ENCODE peak calls at places on chromosome 7, in seven cellular contexts. One of them, this sample, is unnamed.

GRCh38 chr7:51606601-51607154 is 290.1 kb upstream of the COBL start:
- DNase-seq in ovary: no peak
- DNase-seq in adrenal gland: no peak
- DNase-seq in prostate gland: peak; percentile 32
- DNase-seq in neuronal stem cell: no peak
- DNase-seq in substantia nigra: no peak
- DNase-seq in esophagus squamous epithelium: no peak
- DNase-seq in this sample: no peak

GRCh38 chr7:20417675-20418382 is 87.1 kb downstream of the ITGB8 start:
- DNase-seq in ovary: no peak
- DNase-seq in adrenal gland: no peak
- DNase-seq in prostate gland: no peak
- DNase-seq in esophagus squamous epithelium: no peak
- DNase-seq in substantia nigra: no peak
- DNase-seq in neuronal stem cell: no peak
- DNase-seq in this sample: no peak

GRCh38 chr7:24227603-24228359 is 56.2 kb upstream of the NPY start:
- DNase-seq in substantia nigra: no peak
- DNase-seq in ovary: no peak
- DNase-seq in prostate gland: no peak
- DNase-seq in adrenal gland: no peak
- DNase-seq in neuronal stem cell: no peak
- DNase-seq in esophagus squamous epithelium: no peak
- DNase-seq in this sample: no peak

GRCh38 chr7:45573636-45574470 is at the start of gene ADCY1:
- DNase-seq in substantia nigra: no peak
- DNase-seq in esophagus squamous epithelium: no peak
- DNase-seq in prostate gland: no peak
- DNase-seq in adrenal gland: no peak
- DNase-seq in neuronal stem cell: peak; percentile 54
- DNase-seq in ovary: no peak
- DNase-seq in this sample: no peak

GRCh38 chr7:39667354-39667923 is 44.1 kb downstream of the RALA start:
- DNase-seq in esophagus squamous epithelium: no peak
- DNase-seq in substantia nigra: no peak
- DNase-seq in prostate gland: no peak
- DNase-seq in neuronal stem cell: no peak
- DNase-seq in adrenal gland: no peak
- DNase-seq in ovary: no peak
- DNase-seq in this sample: no peak

GRCh38 chr7:72211175-72211574 is 201.0 kb downstream of the CALN1 start:
- DNase-seq in esophagus squamous epithelium: no peak
- DNase-seq in ovary: no peak
- DNase-seq in substantia nigra: no peak
- DNase-seq in neuronal stem cell: no peak
- DNase-seq in prostate gland: no peak
- DNase-seq in adrenal gland: no peak
- DNase-seq in this sample: no peak

GRCh38 chr7:90749262-90749661 is 153.1 kb downstream of the CDK14 start:
- DNase-seq in neuronal stem cell: no peak
- DNase-seq in substantia nigra: no peak
- DNase-seq in adrenal gland: no peak
- DNase-seq in ovary: no peak
- DNase-seq in esophagus squamous epithelium: no peak
- DNase-seq in prostate gland: no peak
- DNase-seq in this sample: no peak

GRCh38 chr7:156639426-156640256 is 933 bp upstream of the RNF32 start:
- DNase-seq in ovary: no peak
- DNase-seq in esophagus squamous epithelium: no peak
- DNase-seq in substantia nigra: no peak
- DNase-seq in prostate gland: no peak
- DNase-seq in adrenal gland: no peak
- DNase-seq in neuronal stem cell: no peak
- DNase-seq in this sample: no peak

GRCh38 chr7:101731502-101732084 is 85.8 kb upstream of the CUX1 start:
- DNase-seq in esophagus squamous epithelium: no peak
- DNase-seq in adrenal gland: no peak
- DNase-seq in ovary: no peak
- DNase-seq in substantia nigra: no peak
- DNase-seq in prostate gland: no peak
- DNase-seq in neuronal stem cell: no peak
- DNase-seq in this sample: no peak

GRCh38 chr7:158614695-158615094 is 27.1 kb upstream of the PTPRN2 start:
- DNase-seq in adrenal gland: no peak
- DNase-seq in substantia nigra: no peak
- DNase-seq in esophagus squamous epithelium: no peak
- DNase-seq in prostate gland: no peak
- DNase-seq in ovary: no peak
- DNase-seq in neuronal stem cell: no peak
- DNase-seq in this sample: no peak

GRCh38 chr7:26853788-26854393 is 10.5 kb downstream of the SKAP2 start:
- DNase-seq in substantia nigra: no peak
- DNase-seq in neuronal stem cell: no peak
- DNase-seq in esophagus squamous epithelium: no peak
- DNase-seq in ovary: no peak
- DNase-seq in adrenal gland: no peak
- DNase-seq in prostate gland: no peak
- DNase-seq in this sample: no peak

GRCh38 chr7:18583305-18583704 is 87.8 kb downstream of the HDAC9 start:
- DNase-seq in ovary: no peak
- DNase-seq in esophagus squamous epithelium: no peak
- DNase-seq in substantia nigra: no peak
- DNase-seq in prostate gland: no peak
- DNase-seq in neuronal stem cell: no peak
- DNase-seq in adrenal gland: no peak
- DNase-seq in this sample: no peak

GRCh38 chr7:93921607-93922446 is at the start of gene GNG11:
- DNase-seq in substantia nigra: peak; percentile 11
- DNase-seq in neuronal stem cell: peak; percentile 49
- DNase-seq in ovary: peak; percentile 88
- DNase-seq in prostate gland: peak; percentile 55
- DNase-seq in esophagus squamous epithelium: peak; percentile 17
- DNase-seq in adrenal gland: peak; percentile 80
- DNase-seq in this sample: peak; percentile 5

DNA sequence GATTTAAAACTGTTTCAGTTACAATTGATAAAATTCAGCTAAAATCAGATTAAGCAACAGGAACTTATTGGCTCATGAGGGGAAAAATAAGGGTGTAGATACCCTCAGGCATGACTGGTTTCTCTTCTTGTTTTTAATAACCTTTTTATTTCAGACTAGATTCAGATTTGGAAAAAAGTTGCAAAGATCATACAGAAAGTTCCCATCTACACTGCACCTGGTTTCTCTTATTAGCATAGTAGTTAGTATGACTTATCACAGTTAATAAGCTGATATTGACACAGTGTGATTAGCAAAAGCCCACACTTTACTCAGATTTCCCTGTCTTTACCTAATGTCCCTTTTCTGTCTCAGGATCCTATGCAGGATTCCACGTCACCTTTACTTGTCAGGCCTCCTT is 53.3 kb downstream of the HTR5A start:
- DNase-seq in ovary: no peak
- DNase-seq in prostate gland: no peak
- DNase-seq in neuronal stem cell: no peak
- DNase-seq in substantia nigra: no peak
- DNase-seq in esophagus squamous epithelium: no peak
- DNase-seq in adrenal gland: no peak
- DNase-seq in this sample: no peak
- H3K27ac ChIP-seq in ovary: no peak overlapping the region
- H3K27ac ChIP-seq in prostate gland: no peak overlapping the region
- H3K27ac ChIP-seq in neuronal stem cell: no peak overlapping the region
- H3K27ac ChIP-seq in substantia nigra: no peak overlapping the region
- H3K27ac ChIP-seq in esophagus squamous epithelium: no peak overlapping the region
- H3K27ac ChIP-seq in adrenal gland: no peak overlapping the region
- H3K27ac ChIP-seq in this sample: no peak overlapping the region

DNA sequence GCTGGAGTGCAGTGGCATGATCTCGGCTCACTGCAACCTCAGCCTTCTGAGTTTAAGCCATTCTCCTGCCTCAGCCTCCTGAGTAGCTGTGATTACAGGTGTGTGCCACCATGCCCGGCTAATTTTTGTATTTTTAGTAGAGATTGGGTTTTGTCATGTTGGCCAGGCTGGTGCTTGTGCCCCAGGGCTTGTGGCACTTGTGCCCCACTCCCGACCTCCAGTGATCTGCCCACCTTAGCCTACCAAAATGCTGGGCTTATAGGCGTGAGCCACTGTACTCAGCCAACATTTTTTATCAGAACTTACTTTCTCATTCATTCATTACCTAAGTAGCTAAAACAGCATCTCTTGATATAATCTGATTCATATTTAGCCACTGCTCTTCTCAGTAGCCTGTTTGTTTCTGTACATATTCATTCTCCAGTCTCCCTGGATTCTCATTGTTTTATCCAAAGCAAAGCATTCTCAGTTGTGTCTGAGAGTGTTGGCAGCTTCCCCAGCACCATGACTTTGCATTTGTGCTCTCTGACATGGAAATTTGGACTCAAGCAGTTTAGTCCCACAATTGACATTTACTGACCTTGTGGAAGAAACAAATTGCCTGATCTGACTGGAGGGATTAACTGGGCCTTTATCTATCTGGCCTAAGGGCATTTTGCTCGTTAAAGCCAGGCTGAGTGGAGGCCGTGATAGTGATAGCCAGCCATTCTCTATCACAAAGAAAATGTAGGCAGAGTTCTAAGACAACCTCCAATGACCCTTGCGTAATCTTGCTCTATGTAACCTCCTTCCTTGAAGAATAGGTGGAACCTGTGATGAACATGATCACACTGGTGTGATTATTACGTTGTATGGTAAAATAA is 44.9 kb downstream of the AKR1B15 start:
- DNase-seq in ovary: peak; percentile 68
- DNase-seq in prostate gland: peak; percentile 24
- DNase-seq in neuronal stem cell: no peak
- DNase-seq in adrenal gland: peak; percentile 94
- DNase-seq in substantia nigra: peak; percentile 77
- DNase-seq in esophagus squamous epithelium: no peak
- DNase-seq in this sample: no peak
- H3K27ac ChIP-seq in ovary: peak overlapping the region; percentile 52
- H3K27ac ChIP-seq in prostate gland: peak overlapping the region; percentile 45
- H3K27ac ChIP-seq in neuronal stem cell: no peak overlapping the region
- H3K27ac ChIP-seq in adrenal gland: peak overlapping the region; percentile 94
- H3K27ac ChIP-seq in substantia nigra: peak overlapping the region; percentile 93
- H3K27ac ChIP-seq in esophagus squamous epithelium: peak overlapping the region; percentile 81
- H3K27ac ChIP-seq in this sample: no peak overlapping the region

DNA sequence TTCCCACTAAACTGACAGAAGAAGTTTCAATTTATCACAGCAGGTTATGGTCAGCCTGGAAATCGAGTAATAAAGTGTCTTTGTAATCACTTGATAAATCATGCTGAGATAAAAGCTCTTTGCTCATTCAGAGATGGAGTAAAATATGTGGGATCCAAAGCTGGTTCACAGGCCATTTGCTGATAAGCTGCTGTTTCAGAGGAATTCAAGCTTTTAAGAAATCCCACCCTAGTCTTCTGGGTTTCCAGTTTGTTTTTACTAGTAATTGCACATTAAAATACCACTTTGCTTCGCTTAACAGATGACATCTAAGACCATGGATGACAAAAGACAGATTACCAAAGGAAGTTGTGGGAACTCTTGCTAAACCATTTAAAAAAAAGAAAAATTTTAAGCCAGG is 37.4 kb upstream of the CDK6 start:
- DNase-seq in adrenal gland: no peak
- DNase-seq in substantia nigra: no peak
- DNase-seq in prostate gland: no peak
- DNase-seq in esophagus squamous epithelium: no peak
- DNase-seq in neuronal stem cell: no peak
- DNase-seq in ovary: no peak
- DNase-seq in this sample: no peak
- H3K27ac ChIP-seq in adrenal gland: no peak overlapping the region
- H3K27ac ChIP-seq in substantia nigra: no peak overlapping the region
- H3K27ac ChIP-seq in prostate gland: no peak overlapping the region
- H3K27ac ChIP-seq in esophagus squamous epithelium: no peak overlapping the region
- H3K27ac ChIP-seq in neuronal stem cell: no peak overlapping the region
- H3K27ac ChIP-seq in ovary: no peak overlapping the region
- H3K27ac ChIP-seq in this sample: no peak overlapping the region

GRCh38 chr7:620052-620451 is 100.4 kb upstream of the PDGFA start:
- DNase-seq in esophagus squamous epithelium: no peak
- DNase-seq in adrenal gland: no peak
- DNase-seq in prostate gland: no peak
- DNase-seq in substantia nigra: no peak
- DNase-seq in neuronal stem cell: no peak
- DNase-seq in ovary: no peak
- DNase-seq in this sample: no peak
- H3K27ac ChIP-seq in esophagus squamous epithelium: no peak overlapping the region
- H3K27ac ChIP-seq in adrenal gland: no peak overlapping the region
- H3K27ac ChIP-seq in prostate gland: peak overlapping the region; percentile 58
- H3K27ac ChIP-seq in substantia nigra: no peak overlapping the region
- H3K27ac ChIP-seq in neuronal stem cell: no peak overlapping the region
- H3K27ac ChIP-seq in ovary: no peak overlapping the region
- H3K27ac ChIP-seq in this sample: no peak overlapping the region

This sample was measured in iPS DF 6.9.